ENCODE peak calls at places on chromosome 1, in five cellular contexts. W is endothelial cell, E is brain microvascular endothelial cell, X is RWPE1, H is BE2C. D is an unnamed sample.

GRCh38 chr1:241063281-241063680 is 293.7 kb downstream of the RGS7 start:
- DNase-seq in E (no peak), X (no peak), W (no peak), H (no peak), D (no peak)

GRCh38 chr1:2583331-2583791 is 3.2 kb upstream of the PRXL2B start:
- DNase-seq in H (no peak), E (no peak), X (no peak), W (no peak), D (no peak)

GRCh38 chr1:55534565-55535091 is 319.5 kb upstream of the USP24 start:
- DNase-seq in X (no peak), H (no peak), W (no peak), E (no peak), D (no peak)

GRCh38 chr1:59155326-59155725 is 141.6 kb upstream of the FGGY start:
- DNase-seq in E (no peak), W (no peak), X (no peak), H (no peak), D (no peak)

GRCh38 chr1:164673584-164674214 is 114.7 kb downstream of the PBX1 start:
- DNase-seq in W (peak), H (peak), X (no peak), E (no peak), D (no peak)

GRCh38 chr1:16677552-16678423 is 11.0 kb upstream of the RNU1-3 start:
- DNase-seq in E (peak), W (peak), H (peak), X (peak), D (no peak)

GRCh38 chr1:2155147-2155598 is 39.4 kb downstream of the FAAP20 start:
- DNase-seq in X (no peak), H (no peak), W (no peak), E (no peak), D (no peak)

GRCh38 chr1:196677781-196678509 is 26.1 kb downstream of the CFH start:
- DNase-seq in X (no peak), W (no peak), H (no peak), E (no peak), D (no peak)

GRCh38 chr1:154725841-154726240 is 117.9 kb upstream of the ADAR start:
- DNase-seq in X (no peak), W (no peak), H (no peak), E (no peak), D (no peak)

GRCh38 chr1:245748246-245748645 is 593.5 kb downstream of the KIF26B start:
- DNase-seq in E (no peak), H (no peak), X (no peak), W (no peak), D (no peak)

GRCh38 chr1:30755334-30755733 is 2.2 kb downstream of the LAPTM5 start:
- DNase-seq in H (no peak), W (no peak), E (no peak), X (no peak), D (no peak)

GRCh38 chr1:153291514-153291913 is 21.2 kb downstream of the PGLYRP3 start:
- DNase-seq in H (no peak), W (no peak), E (no peak), X (no peak), D (no peak)

GRCh38 chr1:33819290-33819912 is 44.5 kb upstream of the HMGB4 start:
- DNase-seq in H (no peak), X (no peak), E (no peak), W (no peak), D (no peak)

GRCh38 chr1:60987904-60988303 is 94.5 kb upstream of the NFIA start:
- DNase-seq in H (no peak), E (no peak), X (no peak), W (no peak), D (no peak)

GRCh38 chr1:203359010-203359571 is 8.2 kb upstream of the FMOD start:
- DNase-seq in W (no peak), X (no peak), H (no peak), E (no peak), D (no peak)

GRCh38 chr1:91427741-91428140 is 23.1 kb upstream of the HFM1 start:
- DNase-seq in X (no peak), H (no peak), E (no peak), W (no peak), D (no peak)

GRCh38 chr1:178724386-178724733 is 684 bp upstream of the RALGPS2 start:
- DNase-seq in X (no peak), H (no peak), W (no peak), E (no peak), D (no peak)

GRCh38 chr1:190176776-190177175 is 300.9 kb downstream of the BRINP3 start:
- DNase-seq in H (no peak), W (no peak), X (no peak), E (no peak), D (no peak)

GRCh38 chr1:182567629-182568028 is 21.4 kb downstream of the RNASEL start:
- DNase-seq in E (no peak), H (no peak), X (no peak), W (no peak), D (no peak)

GRCh38 chr1:225777583-225778411 is at the start of gene SRP9:
- DNase-seq in E (peak), H (peak), W (peak), X (peak), D (no peak)

GRCh38 chr1:217911908-217912307 is 280.8 kb downstream of the SPATA17 start:
- DNase-seq in E (no peak), H (peak), W (no peak), X (no peak), D (no peak)

GRCh38 chr1:207893737-207894582 is 17.0 kb downstream of the CD34 start:
- DNase-seq in X (no peak), H (no peak), E (no peak), W (no peak), D (no peak)

GRCh38 chr1:116409751-116410182 is 36.7 kb downstream of the ATP1A1 start:
- DNase-seq in W (no peak), E (no peak), H (no peak), X (peak), D (no peak)

GRCh38 chr1:44786138-44786840 is 1.7 kb downstream of the BEST4 start:
- DNase-seq in E (peak), H (peak), X (no peak), W (peak), D (no peak)

GRCh38 chr1:58155418-58156123 is 391.0 kb downstream of the OMA1 start:
- DNase-seq in H (peak), E (no peak), W (peak), X (no peak), D (no peak)

GRCh38 chr1:90317628-90318027 is 322.7 kb downstream of the ZNF326 start:
- DNase-seq in E (no peak), H (no peak), X (no peak), W (no peak), D (no peak)

GRCh38 chr1:39387452-39387851 is 104.0 kb upstream of the BMP8A start:
- DNase-seq in E (peak), X (peak), W (no peak), H (no peak), D (no peak)

GRCh38 chr1:5466487-5466886 is 525.7 kb downstream of the NPHP4 start:
- DNase-seq in E (no peak), H (no peak), W (no peak), X (no peak), D (no peak)

GRCh38 chr1:220783453-220783852 is 3.3 kb upstream of the MTARC1 start:
- DNase-seq in H (no peak), X (no peak), W (no peak), E (no peak), D (no peak)

GRCh38 chr1:232600430-232601258 is 29.3 kb downstream of the SIPA1L2 start:
- DNase-seq in W (no peak), X (no peak), H (no peak), E (no peak), D (no peak)

GRCh38 chr1:51535006-51535592 is 16.0 kb upstream of the EPS15 start:
- DNase-seq in H (peak), X (peak), E (peak), W (peak), D (no peak)

GRCh38 chr1:9996624-9997582 is at the start of gene RBP7:
- DNase-seq in X (peak), W (peak), H (peak), E (no peak), D (no peak)

GRCh38 chr1:46526013-46526688 is 25.3 kb downstream of the KNCN start:
- DNase-seq in X (no peak), E (no peak), H (no peak), W (no peak), D (no peak)

GRCh38 chr1:226549937-226550670 is 1.5 kb downstream of the STUM start:
- DNase-seq in H (no peak), E (no peak), W (peak), X (peak), D (no peak)

GRCh38 chr1:38085666-38086305 is 39.2 kb upstream of the POU3F1 start:
- DNase-seq in X (no peak), E (no peak), W (no peak), H (no peak), D (no peak)

GRCh38 chr1:202283991-202284390 is 57.7 kb downstream of the UBE2T start:
- DNase-seq in E (peak), H (no peak), W (no peak), X (peak), D (no peak)

GRCh38 chr1:153397056-153397923 is 6.4 kb upstream of the S100A8 start:
- DNase-seq in H (no peak), X (no peak), E (no peak), W (no peak), D (no peak)

GRCh38 chr1:27940297-27940696 is 5.5 kb downstream of the SMPDL3B start:
- DNase-seq in H (peak), W (peak), X (no peak), E (peak), D (no peak)
- TF ChIP-seq CTCF in H (peak), W (no peak), X (no peak), E (peak), D (peak)

DNA sequence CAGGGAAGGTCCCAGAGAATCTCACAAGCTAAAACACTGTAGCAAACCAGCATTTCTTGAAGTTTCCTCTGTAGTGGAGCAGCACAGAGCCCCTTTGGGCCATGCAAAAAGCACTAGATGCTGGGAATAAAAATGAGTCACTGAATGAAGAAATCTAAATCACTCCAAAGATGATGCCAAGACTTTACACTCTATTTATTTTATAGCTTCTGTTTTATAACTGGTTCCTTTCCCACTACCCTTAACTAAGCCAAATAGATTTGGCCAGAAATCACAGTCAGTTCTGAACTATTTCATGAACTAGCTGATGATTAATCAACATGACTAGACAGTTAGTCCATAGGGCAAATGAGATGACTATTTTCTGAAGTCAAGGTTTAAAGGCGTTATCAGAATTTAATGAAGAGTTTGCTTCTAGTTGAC is 89.5 kb downstream of the SCMH1 start:
- DNase-seq in E (peak), W (no peak), X (peak), H (no peak), D (no peak)
- TF ChIP-seq CTCF in E (no peak), W (no peak), X (no peak), H (no peak), D (no peak)

GRCh38 chr1:167721617-167722151 is at the start of gene MPZL1:
- DNase-seq in X (peak), E (peak), H (peak), W (peak), D (peak)
- TF ChIP-seq CTCF in X (no peak), E (no peak), H (no peak), W (no peak), D (no peak)

GRCh38 chr1:219367496-219367895 is 193.8 kb downstream of the LYPLAL1 start:
- DNase-seq in X (no peak), E (no peak), W (no peak), H (no peak), D (no peak)

GRCh38 chr1:219362702-219363101 is 189.0 kb downstream of the LYPLAL1 start:
- DNase-seq in W (no peak), H (no peak), E (no peak), X (no peak), D (no peak)

DNA sequence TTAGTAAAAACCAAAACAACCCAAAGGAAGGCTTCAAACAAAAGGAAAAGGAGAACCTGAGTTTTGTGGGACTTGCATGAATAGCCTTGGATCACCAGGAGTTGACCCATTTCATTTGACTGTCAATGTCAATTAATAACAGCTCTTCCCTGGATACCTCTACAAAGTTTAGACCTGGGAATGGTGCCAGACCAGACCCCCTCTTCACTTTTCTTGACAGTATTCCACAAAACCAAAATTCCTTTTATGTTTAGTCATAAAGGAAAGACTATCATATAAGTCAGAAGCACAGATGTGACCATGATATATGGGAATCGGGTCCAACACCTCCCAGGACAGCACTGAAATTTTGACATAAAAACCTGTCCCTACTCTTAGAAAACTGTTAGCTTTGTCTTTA is 191.8 kb downstream of the LYPLAL1 start:
- DNase-seq in E (no peak), H (no peak), W (no peak), X (no peak), D (no peak)
- TF ChIP-seq CTCF in E (no peak), H (no peak), W (no peak), X (no peak), D (no peak)

GRCh38 chr1:213070399-213070798 is 19.4 kb downstream of the RPS6KC1 start:
- DNase-seq in X (peak), E (peak), H (peak), W (no peak), D (no peak)
- TF ChIP-seq CTCF in X (peak), E (peak), H (peak), W (no peak), D (no peak)